ENCODE peak calls at places on chromosomes 3 and 15, in seven cellular contexts. I is NCI-H2081; N is NCI-H524; F is stimulated activated CD8-positive, alpha-beta memory T cell treated with anti-CD3 and anti-CD28 coated beads, Interleukin-2, amount 100 ng/mL, for 48 hours; A is hippocampal formation; E is AG08395; V is central memory CD4-positive, alpha-beta T cell. R is an unnamed sample.

GRCh38 chr15:49154359-49154758 is 1.0 kb downstream of the COPS2 start:
- DNase-seq in I (no peak), N (no peak), F (no peak), A (no peak), E (no peak), V (no peak), R (no peak)

GRCh38 chr15:66389098-66389858 is 2.6 kb downstream of the MAP2K1 start:
- DNase-seq in I (no peak), N (no peak), F (no peak), A (no peak), E (no peak), V (peak), R (no peak)

GRCh38 chr15:60179786-60180391 is 175.8 kb downstream of the FOXB1 start:
- DNase-seq in I (peak), N (peak), F (no peak), A (no peak), E (peak), V (peak), R (no peak)

GRCh38 chr3:131178710-131179375 is 152.2 kb downstream of the NEK11 start:
- DNase-seq in I (no peak), N (no peak), F (no peak), A (no peak), E (no peak), V (no peak), R (no peak)

GRCh38 chr3:29144807-29145206 is 136.1 kb upstream of the RBMS3 start:
- DNase-seq in I (no peak), N (peak), F (no peak), A (no peak), E (peak), V (no peak), R (no peak)

GRCh38 chr3:163983948-163984347 is 1094.3 kb downstream of the SI start:
- DNase-seq in I (no peak), N (no peak), F (no peak), A (no peak), E (no peak), V (no peak), R (no peak)

GRCh38 chr3:10757021-10757820 is 58.8 kb upstream of the SLC6A11 start:
- DNase-seq in I (no peak), N (no peak), F (no peak), A (no peak), E (no peak), V (no peak), R (no peak)

GRCh38 chr3:196868297-196868661 is 559 bp downstream of the SENP5 start:
- DNase-seq in I (peak), N (peak), F (peak), A (no peak), E (peak), V (peak), R (peak)

GRCh38 chr3:160125188-160125587 is 100.0 kb upstream of the C3orf80 start:
- DNase-seq in I (no peak), N (no peak), F (no peak), A (no peak), E (no peak), V (no peak), R (no peak)

GRCh38 chr3:31932990-31933389 is 48.1 kb downstream of the OSBPL10 start:
- DNase-seq in I (no peak), N (no peak), F (no peak), A (no peak), E (no peak), V (no peak), R (no peak)

GRCh38 chr3:27532931-27533607 is 48.9 kb upstream of the SLC4A7 start:
- DNase-seq in I (no peak), N (no peak), F (no peak), A (no peak), E (no peak), V (no peak), R (no peak)

R was measured in glutamatergic neuron.